ENCODE peak calls at places on chromosome 4, in six cellular contexts. E, P, R, T, W and U are unnamed samples.

GRCh38 chr4:114378306-114378903 is 220.2 kb upstream of the UGT8 start:
- DNase-seq in E (no peak), P (no peak), R (no peak), T (no peak), W (no peak), U (peak)

GRCh38 chr4:180028682-180029081 is 2214.5 kb upstream of the TENM3 start:
- DNase-seq in E (peak), P (no peak), R (peak), T (no peak), W (no peak), U (no peak)

GRCh38 chr4:105197777-105198176 is 51.1 kb downstream of the TET2 start:
- DNase-seq in E (no peak), P (no peak), R (no peak), T (no peak), W (no peak), U (no peak)

GRCh38 chr4:135250040-135250439 is 1048.5 kb upstream of the PABPC4L start:
- DNase-seq in E (no peak), P (no peak), R (no peak), T (no peak), W (no peak), U (no peak)

GRCh38 chr4:185265942-185266341 is 56.5 kb downstream of the SNX25 start:
- DNase-seq in E (no peak), P (no peak), R (peak), T (no peak), W (no peak), U (no peak)

GRCh38 chr4:14513471-14513870 is 488.8 kb upstream of the CPEB2 start:
- DNase-seq in E (no peak), P (no peak), R (no peak), T (no peak), W (no peak), U (no peak)

GRCh38 chr4:165448700-165449099 is 69.9 kb downstream of the CPE start:
- DNase-seq in E (no peak), P (no peak), R (no peak), T (no peak), W (no peak), U (no peak)

GRCh38 chr4:15525080-15525479 is 55.4 kb downstream of the CC2D2A start:
- DNase-seq in E (no peak), P (no peak), R (no peak), T (no peak), W (no peak), U (no peak)

GRCh38 chr4:103718993-103719319 is 829 bp downstream of the TACR3 start:
- DNase-seq in E (no peak), P (no peak), R (no peak), T (no peak), W (no peak), U (no peak)

GRCh38 chr4:7820031-7820825 is 119.4 kb downstream of the AFAP1 start:
- DNase-seq in E (no peak), P (no peak), R (no peak), T (no peak), W (no peak), U (no peak)

GRCh38 chr4:7266525-7267292 is 74.4 kb downstream of the SORCS2 start:
- DNase-seq in E (peak), P (peak), R (no peak), T (no peak), W (no peak), U (no peak)

GRCh38 chr4:111689214-111689613 is 456.0 kb upstream of the FAM241A start:
- DNase-seq in E (no peak), P (no peak), R (peak), T (peak), W (no peak), U (peak)

GRCh38 chr4:181364504-181364903 is 878.7 kb upstream of the TENM3 start:
- DNase-seq in E (no peak), P (no peak), R (no peak), T (no peak), W (no peak), U (no peak)

GRCh38 chr4:183455431-183456145 is 11.2 kb downstream of the CDKN2AIP start:
- DNase-seq in E (no peak), P (peak), R (peak), T (no peak), W (no peak), U (no peak)

GRCh38 chr4:138398297-138398696 is 156.1 kb upstream of the SLC7A11 start:
- DNase-seq in E (no peak), P (no peak), R (no peak), T (no peak), W (no peak), U (no peak)

GRCh38 chr4:115944146-115944905 is 830.9 kb upstream of the NDST4 start:
- DNase-seq in E (no peak), P (no peak), R (no peak), T (no peak), W (no peak), U (no peak)

GRCh38 chr4:28388471-28388870 is 1527.8 kb downstream of the STIM2 start:
- DNase-seq in E (no peak), P (no peak), R (peak), T (no peak), W (no peak), U (no peak)

GRCh38 chr4:112031712-112032328 is 113.4 kb upstream of the FAM241A start:
- DNase-seq in E (no peak), P (no peak), R (peak), T (no peak), W (peak), U (no peak)